ENCODE peak calls at places on chromosomes 3 and 15, in eight cellular contexts. U, I, E, P, R, V, L and D are unnamed samples.

GRCh38 chr15:63514533-63514943 is 10.1 kb downstream of the USP3 start:
- DNase-seq in U (no peak), I (no peak), E (no peak), P (no peak), R (no peak), V (no peak), L (peak), D (no peak)

GRCh38 chr3:129015388-129016105 is 14.4 kb downstream of the EFCC1 start:
- DNase-seq in U (peak), I (no peak), E (no peak), P (peak), R (peak), V (peak), L (no peak), D (peak)

GRCh38 chr3:62665627-62666433 is 209.4 kb downstream of the CADPS start:
- DNase-seq in U (peak), I (peak), E (peak), P (no peak), R (peak), V (no peak), L (peak), D (no peak)

GRCh38 chr3:127735767-127736693 is 63.3 kb downstream of the ABTB1 start:
- DNase-seq in U (peak), I (no peak), E (no peak), P (no peak), R (no peak), V (no peak), L (peak), D (no peak)

GRCh38 chr3:183502782-183503181 is 52.7 kb downstream of the KLHL6 start:
- DNase-seq in U (no peak), I (no peak), E (no peak), P (no peak), R (no peak), V (no peak), L (no peak), D (no peak)

GRCh38 chr15:63347074-63347859 is 34.4 kb downstream of the CA12 start:
- DNase-seq in U (no peak), I (no peak), E (no peak), P (no peak), R (no peak), V (no peak), L (no peak), D (no peak)

GRCh38 chr3:49422379-49423248 is at the start of gene AMT:
- DNase-seq in U (peak), I (no peak), E (no peak), P (no peak), R (no peak), V (no peak), L (no peak), D (no peak)

GRCh38 chr3:42403737-42404136 is 6.7 kb downstream of the LYZL4 start:
- DNase-seq in U (no peak), I (no peak), E (no peak), P (no peak), R (no peak), V (no peak), L (no peak), D (no peak)

GRCh38 chr3:9026320-9027040 is 63.2 kb upstream of the RAD18 start:
- DNase-seq in U (no peak), I (no peak), E (no peak), P (no peak), R (no peak), V (no peak), L (no peak), D (no peak)

GRCh38 chr15:86690566-86690965 is 610.9 kb downstream of the AGBL1 start:
- DNase-seq in U (peak), I (no peak), E (no peak), P (no peak), R (no peak), V (no peak), L (no peak), D (no peak)

GRCh38 chr15:39053480-39053879 is 488.9 kb upstream of the RASGRP1 start:
- DNase-seq in U (no peak), I (no peak), E (no peak), P (no peak), R (no peak), V (no peak), L (no peak), D (no peak)

GRCh38 chr3:97821413-97821809 is 400 bp upstream of the CRYBG3 start:
- DNase-seq in U (no peak), I (no peak), E (no peak), P (peak), R (peak), V (no peak), L (peak), D (peak)

GRCh38 chr3:123586131-123586530 is 1.3 kb upstream of the HACD2 start:
- DNase-seq in U (peak), I (peak), E (peak), P (no peak), R (peak), V (no peak), L (peak), D (no peak)

GRCh38 chr15:95872366-95872771 is 458.1 kb upstream of the NR2F2 start:
- DNase-seq in U (peak), I (no peak), E (no peak), P (no peak), R (no peak), V (no peak), L (peak), D (no peak)

GRCh38 chr3:35596611-35597010 is 42.7 kb upstream of the ARPP21 start:
- DNase-seq in U (no peak), I (no peak), E (no peak), P (no peak), R (no peak), V (no peak), L (no peak), D (no peak)

GRCh38 chr3:114005406-114005987 is 50.8 kb downstream of the CCDC191 start:
- DNase-seq in U (no peak), I (no peak), E (no peak), P (no peak), R (no peak), V (no peak), L (no peak), D (no peak)

GRCh38 chr3:196793224-196793623 is 53.6 kb downstream of the PAK2 start:
- DNase-seq in U (peak), I (no peak), E (peak), P (no peak), R (no peak), V (no peak), L (peak), D (no peak)

GRCh38 chr3:31755911-31756658 is 223.4 kb downstream of the STT3B start:
- DNase-seq in U (peak), I (no peak), E (no peak), P (no peak), R (peak), V (no peak), L (no peak), D (no peak)

GRCh38 chr15:51121118-51121517 is 26.4 kb upstream of the TNFAIP8L3 start:
- DNase-seq in U (no peak), I (no peak), E (peak), P (no peak), R (no peak), V (no peak), L (peak), D (no peak)

GRCh38 chr3:10977864-10978510 is 14.6 kb upstream of the SLC6A1 start:
- DNase-seq in U (peak), I (no peak), E (no peak), P (no peak), R (no peak), V (no peak), L (peak), D (no peak)

GRCh38 chr3:108513961-108514360 is 3.6 kb upstream of the MYH15 start:
- DNase-seq in U (no peak), I (no peak), E (no peak), P (no peak), R (no peak), V (no peak), L (peak), D (no peak)

GRCh38 chr3:127809611-127810010 is 12.7 kb downstream of the MGLL start:
- DNase-seq in U (no peak), I (no peak), E (no peak), P (no peak), R (no peak), V (no peak), L (no peak), D (no peak)

GRCh38 chr3:4601926-4602325 is 108.8 kb downstream of the ITPR1 start:
- DNase-seq in U (no peak), I (no peak), E (no peak), P (no peak), R (no peak), V (no peak), L (no peak), D (no peak)

GRCh38 chr15:57972801-57973311 is 92.7 kb downstream of the ALDH1A2 start:
- DNase-seq in U (no peak), I (no peak), E (no peak), P (no peak), R (no peak), V (no peak), L (no peak), D (no peak)